ENCODE peak calls at places on chromosomes 6 and 20, in nine cellular contexts. One of them, this sample, is unnamed.
A peak's percentile ranks its signal among the peaks of the same experiment; 100 is the strongest.

GRCh38 chr6:110944681-110945151 is 13.8 kb upstream of the GTF3C6 start:
- DNase-seq in NCI-H1105: no peak
- DNase-seq in activated CD8-positive, alpha-beta memory T cell treated with anti-CD3 and anti-CD28 coated beads, Interleukin-2, amount 10 ng/mL, durations not matched to agents 7 days and 5 days: peak; percentile 78
- DNase-seq in trophoblast cell: peak; percentile 41
- DNase-seq in astrocyte of the spinal cord: peak; percentile 86
- DNase-seq in ELF-1: no peak
- DNase-seq in A549: peak; percentile 70
- DNase-seq in Peyer's patch: no peak
- DNase-seq in fibroblast of the aortic adventitia: peak; percentile 74
- DNase-seq in this sample: peak; percentile 59

GRCh38 chr6:170189236-170189635 is 101.6 kb downstream of the DLL1 start:
- DNase-seq in NCI-H1105: no peak
- DNase-seq in activated CD8-positive, alpha-beta memory T cell treated with anti-CD3 and anti-CD28 coated beads, Interleukin-2, amount 10 ng/mL, durations not matched to agents 7 days and 5 days: peak; percentile 33
- DNase-seq in trophoblast cell: no peak
- DNase-seq in astrocyte of the spinal cord: no peak
- DNase-seq in ELF-1: no peak
- DNase-seq in A549: no peak
- DNase-seq in Peyer's patch: no peak
- DNase-seq in fibroblast of the aortic adventitia: no peak
- DNase-seq in this sample: no peak

GRCh38 chr6:137927777-137928218 is 60.7 kb downstream of the TNFAIP3 start:
- DNase-seq in NCI-H1105: no peak
- DNase-seq in activated CD8-positive, alpha-beta memory T cell treated with anti-CD3 and anti-CD28 coated beads, Interleukin-2, amount 10 ng/mL, durations not matched to agents 7 days and 5 days: peak; percentile 92
- DNase-seq in trophoblast cell: no peak
- DNase-seq in astrocyte of the spinal cord: peak; percentile 29
- DNase-seq in ELF-1: no peak
- DNase-seq in A549: no peak
- DNase-seq in Peyer's patch: peak; percentile 68
- DNase-seq in fibroblast of the aortic adventitia: no peak
- DNase-seq in this sample: peak; percentile 82

GRCh38 chr20:61924858-61925554 is 140.7 kb downstream of the TAF4 start:
- DNase-seq in NCI-H1105: no peak
- DNase-seq in activated CD8-positive, alpha-beta memory T cell treated with anti-CD3 and anti-CD28 coated beads, Interleukin-2, amount 10 ng/mL, durations not matched to agents 7 days and 5 days: no peak
- DNase-seq in trophoblast cell: no peak
- DNase-seq in astrocyte of the spinal cord: no peak
- DNase-seq in ELF-1: no peak
- DNase-seq in A549: no peak
- DNase-seq in Peyer's patch: no peak
- DNase-seq in fibroblast of the aortic adventitia: no peak
- DNase-seq in this sample: no peak

GRCh38 chr6:169970306-169970988 is 219.0 kb downstream of the ERMARD start:
- DNase-seq in NCI-H1105: no peak
- DNase-seq in activated CD8-positive, alpha-beta memory T cell treated with anti-CD3 and anti-CD28 coated beads, Interleukin-2, amount 10 ng/mL, durations not matched to agents 7 days and 5 days: no peak
- DNase-seq in trophoblast cell: peak; percentile 22
- DNase-seq in astrocyte of the spinal cord: no peak
- DNase-seq in ELF-1: peak; percentile 88
- DNase-seq in A549: no peak
- DNase-seq in Peyer's patch: peak; percentile 45
- DNase-seq in fibroblast of the aortic adventitia: no peak
- DNase-seq in this sample: no peak

GRCh38 chr20:57474816-57475215 is 50.1 kb downstream of the CTCFL start:
- DNase-seq in NCI-H1105: no peak
- DNase-seq in activated CD8-positive, alpha-beta memory T cell treated with anti-CD3 and anti-CD28 coated beads, Interleukin-2, amount 10 ng/mL, durations not matched to agents 7 days and 5 days: no peak
- DNase-seq in trophoblast cell: no peak
- DNase-seq in astrocyte of the spinal cord: no peak
- DNase-seq in ELF-1: no peak
- DNase-seq in A549: no peak
- DNase-seq in Peyer's patch: peak; percentile 55
- DNase-seq in fibroblast of the aortic adventitia: no peak
- DNase-seq in this sample: no peak

GRCh38 chr6:26534681-26535465 is 3.3 kb upstream of the HMGN4 start:
- DNase-seq in NCI-H1105: no peak
- DNase-seq in activated CD8-positive, alpha-beta memory T cell treated with anti-CD3 and anti-CD28 coated beads, Interleukin-2, amount 10 ng/mL, durations not matched to agents 7 days and 5 days: no peak
- DNase-seq in trophoblast cell: no peak
- DNase-seq in astrocyte of the spinal cord: no peak
- DNase-seq in ELF-1: no peak
- DNase-seq in A549: no peak
- DNase-seq in Peyer's patch: no peak
- DNase-seq in fibroblast of the aortic adventitia: no peak
- DNase-seq in this sample: no peak

GRCh38 chr20:36819662-36820061 is 46.1 kb upstream of the DSN1 start:
- DNase-seq in NCI-H1105: peak; percentile 39
- DNase-seq in activated CD8-positive, alpha-beta memory T cell treated with anti-CD3 and anti-CD28 coated beads, Interleukin-2, amount 10 ng/mL, durations not matched to agents 7 days and 5 days: no peak
- DNase-seq in trophoblast cell: no peak
- DNase-seq in astrocyte of the spinal cord: no peak
- DNase-seq in ELF-1: peak; percentile 64
- DNase-seq in A549: no peak
- DNase-seq in Peyer's patch: no peak
- DNase-seq in fibroblast of the aortic adventitia: no peak
- DNase-seq in this sample: no peak

GRCh38 chr6:74096329-74096728 is 400.3 kb downstream of the CD109 start:
- DNase-seq in NCI-H1105: no peak
- DNase-seq in activated CD8-positive, alpha-beta memory T cell treated with anti-CD3 and anti-CD28 coated beads, Interleukin-2, amount 10 ng/mL, durations not matched to agents 7 days and 5 days: no peak
- DNase-seq in trophoblast cell: no peak
- DNase-seq in astrocyte of the spinal cord: no peak
- DNase-seq in ELF-1: no peak
- DNase-seq in A549: no peak
- DNase-seq in Peyer's patch: no peak
- DNase-seq in fibroblast of the aortic adventitia: no peak
- DNase-seq in this sample: no peak

GRCh38 chr20:50488236-50488806 is 21.9 kb upstream of the PTPN1 start:
- DNase-seq in NCI-H1105: no peak
- DNase-seq in activated CD8-positive, alpha-beta memory T cell treated with anti-CD3 and anti-CD28 coated beads, Interleukin-2, amount 10 ng/mL, durations not matched to agents 7 days and 5 days: no peak
- DNase-seq in trophoblast cell: no peak
- DNase-seq in astrocyte of the spinal cord: no peak
- DNase-seq in ELF-1: no peak
- DNase-seq in A549: no peak
- DNase-seq in Peyer's patch: no peak
- DNase-seq in fibroblast of the aortic adventitia: no peak
- DNase-seq in this sample: no peak

GRCh38 chr6:125667326-125667725 is 82.1 kb upstream of the HEY2 start:
- DNase-seq in NCI-H1105: no peak
- DNase-seq in activated CD8-positive, alpha-beta memory T cell treated with anti-CD3 and anti-CD28 coated beads, Interleukin-2, amount 10 ng/mL, durations not matched to agents 7 days and 5 days: no peak
- DNase-seq in trophoblast cell: no peak
- DNase-seq in astrocyte of the spinal cord: no peak
- DNase-seq in ELF-1: no peak
- DNase-seq in A549: no peak
- DNase-seq in Peyer's patch: no peak
- DNase-seq in fibroblast of the aortic adventitia: no peak
- DNase-seq in this sample: no peak

GRCh38 chr20:57932227-57932864 is 222.5 kb upstream of the PMEPA1 start:
- DNase-seq in NCI-H1105: no peak
- DNase-seq in activated CD8-positive, alpha-beta memory T cell treated with anti-CD3 and anti-CD28 coated beads, Interleukin-2, amount 10 ng/mL, durations not matched to agents 7 days and 5 days: no peak
- DNase-seq in trophoblast cell: no peak
- DNase-seq in astrocyte of the spinal cord: no peak
- DNase-seq in ELF-1: no peak
- DNase-seq in A549: no peak
- DNase-seq in Peyer's patch: no peak
- DNase-seq in fibroblast of the aortic adventitia: no peak
- DNase-seq in this sample: no peak

GRCh38 chr6:11367638-11368199 is 135.3 kb upstream of the NEDD9 start:
- DNase-seq in NCI-H1105: no peak
- DNase-seq in activated CD8-positive, alpha-beta memory T cell treated with anti-CD3 and anti-CD28 coated beads, Interleukin-2, amount 10 ng/mL, durations not matched to agents 7 days and 5 days: no peak
- DNase-seq in trophoblast cell: no peak
- DNase-seq in astrocyte of the spinal cord: peak; percentile 42
- DNase-seq in ELF-1: no peak
- DNase-seq in A549: peak; percentile 55
- DNase-seq in Peyer's patch: no peak
- DNase-seq in fibroblast of the aortic adventitia: no peak
- DNase-seq in this sample: no peak

GRCh38 chr6:67629268-67629667 is 1005.8 kb upstream of the ADGRB3 start:
- DNase-seq in NCI-H1105: no peak
- DNase-seq in activated CD8-positive, alpha-beta memory T cell treated with anti-CD3 and anti-CD28 coated beads, Interleukin-2, amount 10 ng/mL, durations not matched to agents 7 days and 5 days: no peak
- DNase-seq in trophoblast cell: no peak
- DNase-seq in astrocyte of the spinal cord: no peak
- DNase-seq in ELF-1: no peak
- DNase-seq in A549: no peak
- DNase-seq in Peyer's patch: no peak
- DNase-seq in fibroblast of the aortic adventitia: peak; percentile 85
- DNase-seq in this sample: no peak

GRCh38 chr20:42419814-42420532 is 769.7 kb downstream of the PTPRT start:
- DNase-seq in NCI-H1105: no peak
- DNase-seq in activated CD8-positive, alpha-beta memory T cell treated with anti-CD3 and anti-CD28 coated beads, Interleukin-2, amount 10 ng/mL, durations not matched to agents 7 days and 5 days: no peak
- DNase-seq in trophoblast cell: no peak
- DNase-seq in astrocyte of the spinal cord: no peak
- DNase-seq in ELF-1: no peak
- DNase-seq in A549: no peak
- DNase-seq in Peyer's patch: no peak
- DNase-seq in fibroblast of the aortic adventitia: no peak
- DNase-seq in this sample: no peak

GRCh38 chr6:19450651-19451050 is 386.5 kb upstream of the ID4 start:
- DNase-seq in NCI-H1105: no peak
- DNase-seq in activated CD8-positive, alpha-beta memory T cell treated with anti-CD3 and anti-CD28 coated beads, Interleukin-2, amount 10 ng/mL, durations not matched to agents 7 days and 5 days: no peak
- DNase-seq in trophoblast cell: no peak
- DNase-seq in astrocyte of the spinal cord: no peak
- DNase-seq in ELF-1: no peak
- DNase-seq in A549: no peak
- DNase-seq in Peyer's patch: no peak
- DNase-seq in fibroblast of the aortic adventitia: no peak
- DNase-seq in this sample: no peak

GRCh38 chr20:33131949-33132822 is 35.8 kb upstream of the BPIFA2 start:
- DNase-seq in NCI-H1105: no peak
- DNase-seq in activated CD8-positive, alpha-beta memory T cell treated with anti-CD3 and anti-CD28 coated beads, Interleukin-2, amount 10 ng/mL, durations not matched to agents 7 days and 5 days: no peak
- DNase-seq in trophoblast cell: no peak
- DNase-seq in astrocyte of the spinal cord: no peak
- DNase-seq in ELF-1: peak; percentile 44
- DNase-seq in A549: peak; percentile 7
- DNase-seq in Peyer's patch: no peak
- DNase-seq in fibroblast of the aortic adventitia: no peak
- DNase-seq in this sample: no peak

GRCh38 chr20:22502731-22503191 is 81.6 kb downstream of the FOXA2 start:
- DNase-seq in NCI-H1105: no peak
- DNase-seq in activated CD8-positive, alpha-beta memory T cell treated with anti-CD3 and anti-CD28 coated beads, Interleukin-2, amount 10 ng/mL, durations not matched to agents 7 days and 5 days: no peak
- DNase-seq in trophoblast cell: no peak
- DNase-seq in astrocyte of the spinal cord: no peak
- DNase-seq in ELF-1: peak; percentile 78
- DNase-seq in A549: no peak
- DNase-seq in Peyer's patch: peak; percentile 59
- DNase-seq in fibroblast of the aortic adventitia: no peak
- DNase-seq in this sample: no peak

GRCh38 chr6:43990275-43990626 is 137.0 kb downstream of the MRPL14 start:
- DNase-seq in NCI-H1105: no peak
- DNase-seq in activated CD8-positive, alpha-beta memory T cell treated with anti-CD3 and anti-CD28 coated beads, Interleukin-2, amount 10 ng/mL, durations not matched to agents 7 days and 5 days: no peak
- DNase-seq in trophoblast cell: no peak
- DNase-seq in astrocyte of the spinal cord: no peak
- DNase-seq in ELF-1: no peak
- DNase-seq in A549: no peak
- DNase-seq in Peyer's patch: no peak
- DNase-seq in fibroblast of the aortic adventitia: peak; percentile 55
- DNase-seq in this sample: no peak

GRCh38 chr20:62501801-62502495 is 26.2 kb upstream of the GATA5 start:
- DNase-seq in NCI-H1105: no peak
- DNase-seq in activated CD8-positive, alpha-beta memory T cell treated with anti-CD3 and anti-CD28 coated beads, Interleukin-2, amount 10 ng/mL, durations not matched to agents 7 days and 5 days: peak; percentile 83
- DNase-seq in trophoblast cell: peak; percentile 37
- DNase-seq in astrocyte of the spinal cord: peak; percentile 22
- DNase-seq in ELF-1: no peak
- DNase-seq in A549: no peak
- DNase-seq in Peyer's patch: no peak
- DNase-seq in fibroblast of the aortic adventitia: peak; percentile 64
- DNase-seq in this sample: peak; percentile 80

GRCh38 chr6:82260890-82261732 is 13.6 kb upstream of the IBTK start:
- DNase-seq in NCI-H1105: peak; percentile 22
- DNase-seq in activated CD8-positive, alpha-beta memory T cell treated with anti-CD3 and anti-CD28 coated beads, Interleukin-2, amount 10 ng/mL, durations not matched to agents 7 days and 5 days: no peak
- DNase-seq in trophoblast cell: no peak
- DNase-seq in astrocyte of the spinal cord: peak; percentile 18
- DNase-seq in ELF-1: no peak
- DNase-seq in A549: no peak
- DNase-seq in Peyer's patch: no peak
- DNase-seq in fibroblast of the aortic adventitia: peak; percentile 54
- DNase-seq in this sample: no peak

GRCh38 chr20:41509801-41510200 is 108.4 kb downstream of the CHD6 start:
- DNase-seq in NCI-H1105: no peak
- DNase-seq in activated CD8-positive, alpha-beta memory T cell treated with anti-CD3 and anti-CD28 coated beads, Interleukin-2, amount 10 ng/mL, durations not matched to agents 7 days and 5 days: no peak
- DNase-seq in trophoblast cell: no peak
- DNase-seq in astrocyte of the spinal cord: peak; percentile 29
- DNase-seq in ELF-1: no peak
- DNase-seq in A549: no peak
- DNase-seq in Peyer's patch: peak; percentile 53
- DNase-seq in fibroblast of the aortic adventitia: peak; percentile 57
- DNase-seq in this sample: no peak

GRCh38 chr6:151698921-151699705 is 108.4 kb upstream of the ESR1 start:
- DNase-seq in NCI-H1105: no peak
- DNase-seq in activated CD8-positive, alpha-beta memory T cell treated with anti-CD3 and anti-CD28 coated beads, Interleukin-2, amount 10 ng/mL, durations not matched to agents 7 days and 5 days: no peak
- DNase-seq in trophoblast cell: no peak
- DNase-seq in astrocyte of the spinal cord: no peak
- DNase-seq in ELF-1: no peak
- DNase-seq in A549: no peak
- DNase-seq in Peyer's patch: no peak
- DNase-seq in fibroblast of the aortic adventitia: peak; percentile 78
- DNase-seq in this sample: no peak

GRCh38 chr6:34082348-34082747 is 63.5 kb downstream of the GRM4 start:
- DNase-seq in NCI-H1105: no peak
- DNase-seq in activated CD8-positive, alpha-beta memory T cell treated with anti-CD3 and anti-CD28 coated beads, Interleukin-2, amount 10 ng/mL, durations not matched to agents 7 days and 5 days: no peak
- DNase-seq in trophoblast cell: no peak
- DNase-seq in astrocyte of the spinal cord: no peak
- DNase-seq in ELF-1: no peak
- DNase-seq in A549: no peak
- DNase-seq in Peyer's patch: no peak
- DNase-seq in fibroblast of the aortic adventitia: no peak
- DNase-seq in this sample: no peak

GRCh38 chr6:134619789-134620188 is 301.9 kb upstream of the SGK1 start:
- DNase-seq in NCI-H1105: no peak
- DNase-seq in activated CD8-positive, alpha-beta memory T cell treated with anti-CD3 and anti-CD28 coated beads, Interleukin-2, amount 10 ng/mL, durations not matched to agents 7 days and 5 days: no peak
- DNase-seq in trophoblast cell: no peak
- DNase-seq in astrocyte of the spinal cord: peak; percentile 91
- DNase-seq in ELF-1: no peak
- DNase-seq in A549: no peak
- DNase-seq in Peyer's patch: no peak
- DNase-seq in fibroblast of the aortic adventitia: peak; percentile 38
- DNase-seq in this sample: no peak

GRCh38 chr20:11845311-11845710 is 72.4 kb upstream of the BTBD3 start:
- DNase-seq in NCI-H1105: no peak
- DNase-seq in activated CD8-positive, alpha-beta memory T cell treated with anti-CD3 and anti-CD28 coated beads, Interleukin-2, amount 10 ng/mL, durations not matched to agents 7 days and 5 days: no peak
- DNase-seq in trophoblast cell: no peak
- DNase-seq in astrocyte of the spinal cord: peak; percentile 17
- DNase-seq in ELF-1: no peak
- DNase-seq in A549: no peak
- DNase-seq in Peyer's patch: no peak
- DNase-seq in fibroblast of the aortic adventitia: peak; percentile 55
- DNase-seq in this sample: no peak

GRCh38 chr20:62900692-62901584 is 25.4 kb downstream of the DIDO1 start:
- DNase-seq in NCI-H1105: peak; percentile 50
- DNase-seq in activated CD8-positive, alpha-beta memory T cell treated with anti-CD3 and anti-CD28 coated beads, Interleukin-2, amount 10 ng/mL, durations not matched to agents 7 days and 5 days: no peak
- DNase-seq in trophoblast cell: peak; percentile 76
- DNase-seq in astrocyte of the spinal cord: no peak
- DNase-seq in ELF-1: peak; percentile 60
- DNase-seq in A549: peak; percentile 57
- DNase-seq in Peyer's patch: no peak
- DNase-seq in fibroblast of the aortic adventitia: no peak
- DNase-seq in this sample: no peak

GRCh38 chr6:105492706-105493673 is 90.1 kb upstream of the PREP start:
- DNase-seq in NCI-H1105: no peak
- DNase-seq in activated CD8-positive, alpha-beta memory T cell treated with anti-CD3 and anti-CD28 coated beads, Interleukin-2, amount 10 ng/mL, durations not matched to agents 7 days and 5 days: no peak
- DNase-seq in trophoblast cell: no peak
- DNase-seq in astrocyte of the spinal cord: no peak
- DNase-seq in ELF-1: no peak
- DNase-seq in A549: no peak
- DNase-seq in Peyer's patch: no peak
- DNase-seq in fibroblast of the aortic adventitia: peak; percentile 51
- DNase-seq in this sample: no peak

GRCh38 chr6:44117397-44118128 is 9.7 kb downstream of the MRPL14 start:
- DNase-seq in NCI-H1105: no peak
- DNase-seq in activated CD8-positive, alpha-beta memory T cell treated with anti-CD3 and anti-CD28 coated beads, Interleukin-2, amount 10 ng/mL, durations not matched to agents 7 days and 5 days: no peak
- DNase-seq in trophoblast cell: peak; percentile 86
- DNase-seq in astrocyte of the spinal cord: peak; percentile 9
- DNase-seq in ELF-1: no peak
- DNase-seq in A549: no peak
- DNase-seq in Peyer's patch: no peak
- DNase-seq in fibroblast of the aortic adventitia: no peak
- DNase-seq in this sample: no peak

GRCh38 chr20:36629719-36630340 is 16.2 kb downstream of the SLA2 start:
- DNase-seq in NCI-H1105: no peak
- DNase-seq in activated CD8-positive, alpha-beta memory T cell treated with anti-CD3 and anti-CD28 coated beads, Interleukin-2, amount 10 ng/mL, durations not matched to agents 7 days and 5 days: peak; percentile 83
- DNase-seq in trophoblast cell: no peak
- DNase-seq in astrocyte of the spinal cord: no peak
- DNase-seq in ELF-1: no peak
- DNase-seq in A549: no peak
- DNase-seq in Peyer's patch: peak; percentile 79
- DNase-seq in fibroblast of the aortic adventitia: no peak
- DNase-seq in this sample: no peak

GRCh38 chr6:43005844-43006243 is 7.9 kb downstream of the MEA1 start:
- DNase-seq in NCI-H1105: no peak
- DNase-seq in activated CD8-positive, alpha-beta memory T cell treated with anti-CD3 and anti-CD28 coated beads, Interleukin-2, amount 10 ng/mL, durations not matched to agents 7 days and 5 days: no peak
- DNase-seq in trophoblast cell: no peak
- DNase-seq in astrocyte of the spinal cord: no peak
- DNase-seq in ELF-1: no peak
- DNase-seq in A549: no peak
- DNase-seq in Peyer's patch: no peak
- DNase-seq in fibroblast of the aortic adventitia: no peak
- DNase-seq in this sample: no peak